ENCODE peak calls at places on chromosomes 5 and 9, in four cellular contexts. One of them, this sample, is unnamed.

GRCh38 chr5:126745259-126745992 is 31.5 kb upstream of the LMNB1 start:
- DNase-seq in type B pancreatic cell: no peak
- DNase-seq in Caco-2: no peak
- DNase-seq in erythroblast: no peak
- DNase-seq in this sample: no peak

GRCh38 chr9:33239922-33240321 is at the start of gene SPINK4:
- DNase-seq in type B pancreatic cell: no peak
- DNase-seq in Caco-2: peak; percentile 49
- DNase-seq in erythroblast: peak; percentile 69
- DNase-seq in this sample: no peak

GRCh38 chr9:110880123-110880522 is 158.1 kb downstream of the LPAR1 start:
- DNase-seq in type B pancreatic cell: no peak
- DNase-seq in Caco-2: no peak
- DNase-seq in erythroblast: no peak
- DNase-seq in this sample: no peak

GRCh38 chr9:135705376-135705775 is 3.4 kb downstream of the KCNT1 start:
- DNase-seq in type B pancreatic cell: no peak
- DNase-seq in Caco-2: no peak
- DNase-seq in erythroblast: no peak
- DNase-seq in this sample: no peak

GRCh38 chr9:93427655-93428379 is 23.7 kb upstream of the FAM120A start:
- DNase-seq in type B pancreatic cell: no peak
- DNase-seq in Caco-2: no peak
- DNase-seq in erythroblast: peak; percentile 12
- DNase-seq in this sample: no peak

GRCh38 chr5:107254214-107254901 is 416.4 kb downstream of the EFNA5 start:
- DNase-seq in type B pancreatic cell: no peak
- DNase-seq in Caco-2: no peak
- DNase-seq in erythroblast: no peak
- DNase-seq in this sample: no peak

GRCh38 chr5:136276946-136277345 is 84.0 kb upstream of the SMIM32 start:
- DNase-seq in type B pancreatic cell: no peak
- DNase-seq in Caco-2: no peak
- DNase-seq in erythroblast: no peak
- DNase-seq in this sample: no peak

GRCh38 chr9:96883922-96884321 is 29.6 kb upstream of the ZNF782 start:
- DNase-seq in type B pancreatic cell: no peak
- DNase-seq in Caco-2: no peak
- DNase-seq in erythroblast: no peak
- DNase-seq in this sample: no peak

GRCh38 chr5:41763096-41763495 is 107.1 kb downstream of the OXCT1 start:
- DNase-seq in type B pancreatic cell: no peak
- DNase-seq in Caco-2: no peak
- DNase-seq in erythroblast: no peak
- DNase-seq in this sample: no peak

GRCh38 chr5:114362977-114363721 is 1.3 kb downstream of the KCNN2 start:
- DNase-seq in type B pancreatic cell: no peak
- DNase-seq in Caco-2: no peak
- DNase-seq in erythroblast: no peak
- DNase-seq in this sample: no peak

GRCh38 chr5:157358871-157359270 is 92.9 kb downstream of the CYFIP2 start:
- DNase-seq in type B pancreatic cell: no peak
- DNase-seq in Caco-2: no peak
- DNase-seq in erythroblast: no peak
- DNase-seq in this sample: no peak

GRCh38 chr5:179274321-179275315 is 70.6 kb downstream of the ADAMTS2 start:
- DNase-seq in type B pancreatic cell: no peak
- DNase-seq in Caco-2: no peak
- DNase-seq in erythroblast: no peak
- DNase-seq in this sample: no peak

GRCh38 chr5:14263700-14264099 is 120.6 kb downstream of the TRIO start:
- DNase-seq in type B pancreatic cell: no peak
- DNase-seq in Caco-2: no peak
- DNase-seq in erythroblast: no peak
- DNase-seq in this sample: no peak

GRCh38 chr9:134313470-134313869 is 12.8 kb upstream of the RXRA start:
- DNase-seq in type B pancreatic cell: no peak
- DNase-seq in Caco-2: no peak
- DNase-seq in erythroblast: no peak
- DNase-seq in this sample: no peak

GRCh38 chr5:17882760-17883488 is 248.7 kb downstream of the TAF11L14 start:
- DNase-seq in type B pancreatic cell: no peak
- DNase-seq in Caco-2: no peak
- DNase-seq in erythroblast: no peak
- DNase-seq in this sample: no peak

GRCh38 chr9:135884328-135885035 is 22.9 kb downstream of the CAMSAP1 start:
- DNase-seq in type B pancreatic cell: no peak
- DNase-seq in Caco-2: no peak
- DNase-seq in erythroblast: peak; percentile 24
- DNase-seq in this sample: no peak

GRCh38 chr5:97909541-97909940 is 726.5 kb upstream of the RIOK2 start:
- DNase-seq in type B pancreatic cell: no peak
- DNase-seq in Caco-2: no peak
- DNase-seq in erythroblast: no peak
- DNase-seq in this sample: no peak

GRCh38 chr5:136174021-136174659 is 18.8 kb downstream of the SMIM32 start:
- DNase-seq in type B pancreatic cell: no peak
- DNase-seq in Caco-2: peak; percentile 63
- DNase-seq in erythroblast: peak; percentile 59
- DNase-seq in this sample: no peak

GRCh38 chr5:172530835-172531703 is 76.7 kb upstream of the SH3PXD2B start:
- DNase-seq in type B pancreatic cell: peak; percentile 48
- DNase-seq in Caco-2: no peak
- DNase-seq in erythroblast: no peak
- DNase-seq in this sample: peak; percentile 79

GRCh38 chr5:149646564-149646963 is 65.3 kb downstream of the ARHGEF37 start:
- DNase-seq in type B pancreatic cell: no peak
- DNase-seq in Caco-2: no peak
- DNase-seq in erythroblast: no peak
- DNase-seq in this sample: no peak

GRCh38 chr9:128992995-128993394 is 35.1 kb downstream of the SH3GLB2 start:
- DNase-seq in type B pancreatic cell: no peak
- DNase-seq in Caco-2: peak; percentile 42
- DNase-seq in erythroblast: peak; percentile 50
- DNase-seq in this sample: no peak

This sample was measured in esophagus muscularis mucosa.